ENCODE peak calls at places on chromosomes 16 and 17, in seven cellular contexts. One of them, this sample, is unnamed.

GRCh38 chr17:48624544-48625501 is 1.3 kb downstream of the HOXB9 start:
- DNase-seq in activated T-cell treated with anti-CD3 and anti-CD28 coated beads, Interleukin-2, amount 50 U/mL, for 72 hours: peak; percentile 59
- DNase-seq in T-helper 2 cell: no peak
- DNase-seq in fibroblast of mammary gland: no peak
- DNase-seq in AML-193: no peak
- DNase-seq in GM10248: no peak
- DNase-seq in small intestine: no peak
- DNase-seq in this sample: no peak

GRCh38 chr17:48441862-48442261 is 11.8 kb upstream of the SKAP1 start:
- DNase-seq in activated T-cell treated with anti-CD3 and anti-CD28 coated beads, Interleukin-2, amount 50 U/mL, for 72 hours: no peak
- DNase-seq in fibroblast of mammary gland: no peak
- DNase-seq in GM10248: no peak
- DNase-seq in T-helper 2 cell: no peak
- DNase-seq in small intestine: no peak
- DNase-seq in AML-193: no peak
- DNase-seq in this sample: no peak

GRCh38 chr17:45284176-45285140 is 22.6 kb upstream of the SPATA32 start:
- DNase-seq in small intestine: no peak
- DNase-seq in GM10248: no peak
- DNase-seq in AML-193: no peak
- DNase-seq in activated T-cell treated with anti-CD3 and anti-CD28 coated beads, Interleukin-2, amount 50 U/mL, for 72 hours: peak; percentile 54
- DNase-seq in fibroblast of mammary gland: no peak
- DNase-seq in T-helper 2 cell: no peak
- DNase-seq in this sample: no peak

GRCh38 chr16:28183441-28183840 is 28.3 kb downstream of the XPO6 start:
- DNase-seq in GM10248: no peak
- DNase-seq in activated T-cell treated with anti-CD3 and anti-CD28 coated beads, Interleukin-2, amount 50 U/mL, for 72 hours: no peak
- DNase-seq in fibroblast of mammary gland: no peak
- DNase-seq in small intestine: peak; percentile 13
- DNase-seq in T-helper 2 cell: no peak
- DNase-seq in AML-193: no peak
- DNase-seq in this sample: no peak

GRCh38 chr16:68993885-68994284 is 111.6 kb upstream of the HAS3 start:
- DNase-seq in AML-193: no peak
- DNase-seq in GM10248: no peak
- DNase-seq in small intestine: peak; percentile 70
- DNase-seq in activated T-cell treated with anti-CD3 and anti-CD28 coated beads, Interleukin-2, amount 50 U/mL, for 72 hours: no peak
- DNase-seq in fibroblast of mammary gland: peak; percentile 93
- DNase-seq in T-helper 2 cell: no peak
- DNase-seq in this sample: no peak

GRCh38 chr16:3099732-3100499 is 822 bp upstream of the ZSCAN10 start:
- DNase-seq in GM10248: peak; percentile 98
- DNase-seq in T-helper 2 cell: peak; percentile 89
- DNase-seq in small intestine: peak; percentile 96
- DNase-seq in activated T-cell treated with anti-CD3 and anti-CD28 coated beads, Interleukin-2, amount 50 U/mL, for 72 hours: peak; percentile 94
- DNase-seq in AML-193: peak; percentile 90
- DNase-seq in fibroblast of mammary gland: peak; percentile 81
- DNase-seq in this sample: peak; percentile 83

GRCh38 chr17:50634123-50634914 is at the start of gene ABCC3:
- DNase-seq in T-helper 2 cell: no peak
- DNase-seq in AML-193: no peak
- DNase-seq in small intestine: peak; percentile 88
- DNase-seq in activated T-cell treated with anti-CD3 and anti-CD28 coated beads, Interleukin-2, amount 50 U/mL, for 72 hours: peak; percentile 23
- DNase-seq in fibroblast of mammary gland: peak; percentile 54
- DNase-seq in GM10248: no peak
- DNase-seq in this sample: no peak

GRCh38 chr16:56314244-56314850 is 111.0 kb downstream of the AMFR start:
- DNase-seq in AML-193: no peak
- DNase-seq in GM10248: no peak
- DNase-seq in small intestine: no peak
- DNase-seq in fibroblast of mammary gland: no peak
- DNase-seq in T-helper 2 cell: no peak
- DNase-seq in activated T-cell treated with anti-CD3 and anti-CD28 coated beads, Interleukin-2, amount 50 U/mL, for 72 hours: no peak
- DNase-seq in this sample: no peak

GRCh38 chr17:82871056-82871775 is 31.4 kb upstream of the ZNF750 start:
- DNase-seq in small intestine: no peak
- DNase-seq in fibroblast of mammary gland: no peak
- DNase-seq in AML-193: no peak
- DNase-seq in GM10248: peak; percentile 87
- DNase-seq in T-helper 2 cell: no peak
- DNase-seq in activated T-cell treated with anti-CD3 and anti-CD28 coated beads, Interleukin-2, amount 50 U/mL, for 72 hours: peak; percentile 62
- DNase-seq in this sample: no peak

GRCh38 chr17:12316021-12316420 is 295.3 kb downstream of the MAP2K4 start:
- DNase-seq in T-helper 2 cell: no peak
- DNase-seq in activated T-cell treated with anti-CD3 and anti-CD28 coated beads, Interleukin-2, amount 50 U/mL, for 72 hours: no peak
- DNase-seq in GM10248: no peak
- DNase-seq in small intestine: no peak
- DNase-seq in AML-193: no peak
- DNase-seq in fibroblast of mammary gland: no peak
- DNase-seq in this sample: no peak

GRCh38 chr16:11224894-11225676 is 30.9 kb downstream of the SOCS1 start:
- DNase-seq in activated T-cell treated with anti-CD3 and anti-CD28 coated beads, Interleukin-2, amount 50 U/mL, for 72 hours: peak; percentile 94
- DNase-seq in fibroblast of mammary gland: no peak
- DNase-seq in GM10248: peak; percentile 95
- DNase-seq in small intestine: peak; percentile 64
- DNase-seq in AML-193: no peak
- DNase-seq in T-helper 2 cell: peak; percentile 54
- DNase-seq in this sample: peak; percentile 45

GRCh38 chr17:33929181-33929724 is 325.8 kb upstream of the CCL2 start:
- DNase-seq in fibroblast of mammary gland: no peak
- DNase-seq in T-helper 2 cell: no peak
- DNase-seq in activated T-cell treated with anti-CD3 and anti-CD28 coated beads, Interleukin-2, amount 50 U/mL, for 72 hours: no peak
- DNase-seq in small intestine: no peak
- DNase-seq in AML-193: no peak
- DNase-seq in GM10248: no peak
- DNase-seq in this sample: no peak

GRCh38 chr16:15509051-15509592 is 74.7 kb downstream of the BMERB1 start:
- DNase-seq in activated T-cell treated with anti-CD3 and anti-CD28 coated beads, Interleukin-2, amount 50 U/mL, for 72 hours: peak; percentile 35
- DNase-seq in AML-193: no peak
- DNase-seq in T-helper 2 cell: no peak
- DNase-seq in GM10248: no peak
- DNase-seq in fibroblast of mammary gland: no peak
- DNase-seq in small intestine: no peak
- DNase-seq in this sample: peak; percentile 13

GRCh38 chr16:31696968-31697743 is 169.5 kb downstream of the AHSP start:
- DNase-seq in T-helper 2 cell: no peak
- DNase-seq in AML-193: peak; percentile 39
- DNase-seq in small intestine: peak; percentile 42
- DNase-seq in activated T-cell treated with anti-CD3 and anti-CD28 coated beads, Interleukin-2, amount 50 U/mL, for 72 hours: no peak
- DNase-seq in fibroblast of mammary gland: peak; percentile 57
- DNase-seq in GM10248: no peak
- DNase-seq in this sample: no peak

GRCh38 chr17:39591958-39592954 is 15.5 kb downstream of the NEUROD2 start:
- DNase-seq in small intestine: peak; percentile 57
- DNase-seq in GM10248: peak; percentile 56
- DNase-seq in AML-193: peak; percentile 21
- DNase-seq in T-helper 2 cell: no peak
- DNase-seq in fibroblast of mammary gland: peak; percentile 43
- DNase-seq in activated T-cell treated with anti-CD3 and anti-CD28 coated beads, Interleukin-2, amount 50 U/mL, for 72 hours: no peak
- DNase-seq in this sample: no peak

GRCh38 chr17:5019475-5019956 is 15.7 kb downstream of the SLC52A1 start:
- DNase-seq in T-helper 2 cell: no peak
- DNase-seq in AML-193: no peak
- DNase-seq in fibroblast of mammary gland: peak; percentile 29
- DNase-seq in GM10248: no peak
- DNase-seq in small intestine: no peak
- DNase-seq in activated T-cell treated with anti-CD3 and anti-CD28 coated beads, Interleukin-2, amount 50 U/mL, for 72 hours: peak; percentile 64
- DNase-seq in this sample: no peak

GRCh38 chr17:76502326-76503211 is 1.3 kb upstream of the RHBDF2 start:
- DNase-seq in fibroblast of mammary gland: no peak
- DNase-seq in AML-193: peak; percentile 70
- DNase-seq in T-helper 2 cell: no peak
- DNase-seq in GM10248: no peak
- DNase-seq in activated T-cell treated with anti-CD3 and anti-CD28 coated beads, Interleukin-2, amount 50 U/mL, for 72 hours: no peak
- DNase-seq in small intestine: no peak
- DNase-seq in this sample: no peak

GRCh38 chr17:81035389-81036127 is 607 bp downstream of the BAIAP2 start:
- DNase-seq in T-helper 2 cell: no peak
- DNase-seq in GM10248: no peak
- DNase-seq in activated T-cell treated with anti-CD3 and anti-CD28 coated beads, Interleukin-2, amount 50 U/mL, for 72 hours: peak; percentile 28
- DNase-seq in fibroblast of mammary gland: peak; percentile 57
- DNase-seq in small intestine: no peak
- DNase-seq in AML-193: peak; percentile 15
- DNase-seq in this sample: no peak

GRCh38 chr16:85567101-85567866 is 45.8 kb upstream of the GSE1 start:
- DNase-seq in T-helper 2 cell: no peak
- DNase-seq in small intestine: peak; percentile 95
- DNase-seq in GM10248: no peak
- DNase-seq in activated T-cell treated with anti-CD3 and anti-CD28 coated beads, Interleukin-2, amount 50 U/mL, for 72 hours: no peak
- DNase-seq in fibroblast of mammary gland: no peak
- DNase-seq in AML-193: no peak
- DNase-seq in this sample: no peak

GRCh38 chr16:3957344-3957980 is 76.9 kb upstream of the CREBBP start:
- DNase-seq in AML-193: no peak
- DNase-seq in fibroblast of mammary gland: no peak
- DNase-seq in GM10248: no peak
- DNase-seq in activated T-cell treated with anti-CD3 and anti-CD28 coated beads, Interleukin-2, amount 50 U/mL, for 72 hours: no peak
- DNase-seq in small intestine: no peak
- DNase-seq in T-helper 2 cell: no peak
- DNase-seq in this sample: no peak

GRCh38 chr16:11107781-11108465 is 148.1 kb downstream of the SOCS1 start:
- DNase-seq in activated T-cell treated with anti-CD3 and anti-CD28 coated beads, Interleukin-2, amount 50 U/mL, for 72 hours: no peak
- DNase-seq in fibroblast of mammary gland: peak; percentile 61
- DNase-seq in small intestine: no peak
- DNase-seq in AML-193: no peak
- DNase-seq in GM10248: no peak
- DNase-seq in T-helper 2 cell: no peak
- DNase-seq in this sample: no peak

GRCh38 chr16:14371778-14372431 is 258.2 kb downstream of the PARN start:
- DNase-seq in AML-193: no peak
- DNase-seq in T-helper 2 cell: no peak
- DNase-seq in activated T-cell treated with anti-CD3 and anti-CD28 coated beads, Interleukin-2, amount 50 U/mL, for 72 hours: no peak
- DNase-seq in GM10248: no peak
- DNase-seq in small intestine: no peak
- DNase-seq in fibroblast of mammary gland: no peak
- DNase-seq in this sample: no peak

GRCh38 chr17:13865650-13866049 is 203.7 kb upstream of the COX10 start:
- DNase-seq in fibroblast of mammary gland: no peak
- DNase-seq in GM10248: no peak
- DNase-seq in AML-193: no peak
- DNase-seq in activated T-cell treated with anti-CD3 and anti-CD28 coated beads, Interleukin-2, amount 50 U/mL, for 72 hours: no peak
- DNase-seq in T-helper 2 cell: no peak
- DNase-seq in small intestine: no peak
- DNase-seq in this sample: no peak

GRCh38 chr17:16944334-16945140 is 27.4 kb downstream of the TNFRSF13B start:
- DNase-seq in small intestine: no peak
- DNase-seq in activated T-cell treated with anti-CD3 and anti-CD28 coated beads, Interleukin-2, amount 50 U/mL, for 72 hours: no peak
- DNase-seq in T-helper 2 cell: no peak
- DNase-seq in fibroblast of mammary gland: no peak
- DNase-seq in GM10248: no peak
- DNase-seq in AML-193: no peak
- DNase-seq in this sample: no peak

GRCh38 chr16:31130336-31130812 is 5.2 kb downstream of the PRSS8 start:
- DNase-seq in GM10248: no peak
- DNase-seq in AML-193: peak; percentile 73
- DNase-seq in T-helper 2 cell: no peak
- DNase-seq in small intestine: peak; percentile 29
- DNase-seq in activated T-cell treated with anti-CD3 and anti-CD28 coated beads, Interleukin-2, amount 50 U/mL, for 72 hours: no peak
- DNase-seq in fibroblast of mammary gland: no peak
- DNase-seq in this sample: no peak

GRCh38 chr17:16417896-16418683 is 2.7 kb downstream of the TRPV2 start:
- DNase-seq in AML-193: no peak
- DNase-seq in activated T-cell treated with anti-CD3 and anti-CD28 coated beads, Interleukin-2, amount 50 U/mL, for 72 hours: no peak
- DNase-seq in GM10248: no peak
- DNase-seq in T-helper 2 cell: no peak
- DNase-seq in small intestine: no peak
- DNase-seq in fibroblast of mammary gland: peak; percentile 79
- DNase-seq in this sample: no peak

GRCh38 chr17:62804822-62805221 is 3.3 kb downstream of the MARCHF10 start:
- DNase-seq in T-helper 2 cell: no peak
- DNase-seq in fibroblast of mammary gland: peak; percentile 78
- DNase-seq in GM10248: no peak
- DNase-seq in small intestine: no peak
- DNase-seq in activated T-cell treated with anti-CD3 and anti-CD28 coated beads, Interleukin-2, amount 50 U/mL, for 72 hours: no peak
- DNase-seq in AML-193: no peak
- DNase-seq in this sample: no peak

GRCh38 chr16:57993452-57993851 is 7.0 kb downstream of the ZNF319 start:
- DNase-seq in T-helper 2 cell: no peak
- DNase-seq in AML-193: no peak
- DNase-seq in fibroblast of mammary gland: no peak
- DNase-seq in activated T-cell treated with anti-CD3 and anti-CD28 coated beads, Interleukin-2, amount 50 U/mL, for 72 hours: no peak
- DNase-seq in small intestine: no peak
- DNase-seq in GM10248: no peak
- DNase-seq in this sample: no peak